ENCODE peak calls at places on chromosome 4, in eight cellular contexts. V is dorsolateral prefrontal cortex; W is iris pigment epithelial cell; B is lung; Z is central memory CD4-positive, alpha-beta T cell; E is activated CD8-positive, alpha-beta T cell treated with anti-CD3 and anti-CD28 coated beads, Interleukin-2, amount 10 ng/mL, durations not matched to agents 7 days and 5 days; C is T-helper 2 cell; H is NCI-H2081. N is an unnamed sample.

GRCh38 chr4:10803944-10804343 is 119.4 kb upstream of the CLNK start:
- DNase-seq in V (no peak), W (no peak), B (no peak), Z (no peak), E (no peak), C (no peak), H (no peak), N (no peak)

GRCh38 chr4:153655928-153656327 is 28.2 kb upstream of the TLR2 start:
- DNase-seq in V (no peak), W (peak; percentile 42), B (peak; percentile 67), Z (no peak), E (no peak), C (no peak), H (no peak), N (no peak)

GRCh38 chr4:150230556-150230955 is 152.3 kb downstream of the DCLK2 start:
- DNase-seq in V (no peak), W (no peak), B (no peak), Z (no peak), E (no peak), C (no peak), H (no peak), N (no peak)

GRCh38 chr4:106017975-106018374 is 122.7 kb downstream of the NPNT start:
- DNase-seq in V (no peak), W (no peak), B (no peak), Z (no peak), E (no peak), C (no peak), H (no peak), N (no peak)

GRCh38 chr4:3406021-3406420 is 35.7 kb upstream of the HGFAC start:
- DNase-seq in V (no peak), W (no peak), B (no peak), Z (no peak), E (no peak), C (no peak), H (no peak), N (no peak)

GRCh38 chr4:147421456-147421855 is 59.4 kb upstream of the EDNRA start:
- DNase-seq in V (no peak), W (no peak), B (no peak), Z (no peak), E (no peak), C (no peak), H (no peak), N (no peak)

GRCh38 chr4:188107931-188108843 is 1.2 kb downstream of the TRIML2 start:
- DNase-seq in V (no peak), W (peak; percentile 64), B (no peak), Z (no peak), E (no peak), C (no peak), H (no peak), N (no peak)

GRCh38 chr4:169410839-169411770 is 140.3 kb upstream of the SH3RF1 start:
- DNase-seq in V (no peak), W (peak; percentile 89), B (no peak), Z (peak; percentile 52), E (peak; percentile 85), C (no peak), H (no peak), N (no peak)

N was measured in right atrium auricular region.